ENCODE peak calls at places on chromosomes 12 and 14, in five cellular contexts. B is colonic mucosa, J is foreskin fibroblast, V is IMR-90, R is ELR. I is an unnamed sample.

GRCh38 chr12:109089683-109090082 is 3.6 kb downstream of the ALKBH2 start:
- DNase-seq in J (no peak), B (peak), R (no peak), V (no peak), I (no peak)

GRCh38 chr14:92683041-92683440 is 65.4 kb downstream of the LGMN start:
- DNase-seq in J (no peak), V (no peak), B (no peak), R (no peak), I (no peak)

GRCh38 chr12:68538722-68539614 is 71.7 kb upstream of the RAP1B start:
- DNase-seq in B (peak), V (peak), J (peak), R (no peak), I (peak)

GRCh38 chr14:104794099-104794498 is 1.4 kb downstream of the AKT1 start:
- DNase-seq in V (peak), J (peak), B (peak), R (peak), I (no peak)

GRCh38 chr12:108063192-108063591 is 65.9 kb upstream of the WSCD2 start:
- DNase-seq in V (no peak), J (no peak), R (peak), B (no peak), I (no peak)

GRCh38 chr14:99678198-99678597 is 5.9 kb upstream of the CYP46A1 start:
- DNase-seq in B (no peak), J (no peak), V (no peak), R (no peak), I (no peak)

GRCh38 chr12:113757223-113758002 is 208.7 kb downstream of the RBM19 start:
- DNase-seq in J (peak), R (no peak), B (no peak), V (no peak), I (no peak)

GRCh38 chr14:53325176-53325806 is 172.2 kb upstream of the DDHD1 start:
- DNase-seq in V (peak), R (peak), J (peak), B (no peak), I (no peak)

GRCh38 chr14:59918824-59919581 is 941 bp upstream of the LRRC9 start:
- DNase-seq in J (peak), V (peak), R (peak), B (no peak), I (no peak)

GRCh38 chr14:50559990-50560928 is at the start of gene ATL1:
- DNase-seq in V (peak), J (peak), B (peak), R (peak), I (peak)

GRCh38 chr12:120847392-120848157 is 56.6 kb downstream of the SPPL3 start:
- DNase-seq in B (no peak), R (peak), J (peak), V (no peak), I (no peak)

GRCh38 chr12:92538970-92539749 is 163.6 kb upstream of the PLEKHG7 start:
- DNase-seq in V (peak), J (peak), R (peak), B (no peak), I (peak)

GRCh38 chr12:132429932-132430643 is 59.9 kb upstream of the FBRSL1 start:
- DNase-seq in J (peak), V (no peak), R (peak), B (peak), I (peak)

GRCh38 chr14:103141117-103141796 is 18.0 kb downstream of the TNFAIP2 start:
- DNase-seq in B (peak), V (peak), R (peak), J (peak), I (no peak)

GRCh38 chr12:98373019-98373554 is 142.3 kb upstream of the TMPO start:
- DNase-seq in B (no peak), V (peak), R (peak), J (peak), I (no peak)

GRCh38 chr14:22040781-22041125 is 367.1 kb upstream of the OR4E1 start:
- DNase-seq in B (no peak), J (no peak), R (no peak), V (no peak), I (no peak)

GRCh38 chr12:24561411-24561871 is 387.5 kb downstream of the BCAT1 start:
- DNase-seq in R (peak), J (peak), B (no peak), V (peak), I (no peak)

GRCh38 chr14:50018236-50019210 is 97.8 kb downstream of the VCPKMT start:
- DNase-seq in V (peak), B (peak), R (peak), J (peak), I (peak)

GRCh38 chr14:21215130-21215878 is 53.9 kb downstream of the HNRNPC start:
- DNase-seq in J (no peak), B (no peak), R (no peak), V (no peak), I (no peak)

GRCh38 chr12:29616664-29617409 is 119.4 kb upstream of the OVCH1 start:
- DNase-seq in J (peak), B (no peak), R (peak), V (peak), I (no peak)

GRCh38 chr12:52089491-52089890 is 10.0 kb downstream of the SMIM41 start:
- DNase-seq in V (no peak), J (no peak), R (no peak), B (no peak), I (no peak)

GRCh38 chr12:20798561-20798960 is 11.9 kb upstream of the SLCO1B3 start:
- DNase-seq in B (no peak), R (peak), J (no peak), V (no peak), I (no peak)

GRCh38 chr14:95286649-95287048 is 33.1 kb downstream of the CLMN start:
- DNase-seq in J (no peak), B (no peak), V (no peak), R (no peak), I (no peak)

GRCh38 chr12:118103231-118103600 is 595 bp downstream of the VSIG10 start:
- DNase-seq in B (peak), R (peak), J (peak), V (peak), I (no peak)

GRCh38 chr14:89504084-89504483 is 87.1 kb upstream of the FOXN3 start:
- DNase-seq in R (peak), V (peak), J (peak), B (no peak), I (no peak)

GRCh38 chr12:29807125-29807524 is 23.4 kb upstream of the TMTC1 start:
- DNase-seq in R (no peak), B (no peak), V (peak), J (peak), I (no peak)

GRCh38 chr14:100871234-100872186 is 32.0 kb downstream of the RTL1 start:
- DNase-seq in B (no peak), V (peak), J (peak), R (peak), I (no peak)

GRCh38 chr12:132836803-132837331 is 8.2 kb upstream of the GOLGA3 start:
- DNase-seq in B (no peak), J (no peak), R (no peak), V (no peak), I (no peak)

GRCh38 chr14:70714055-70714550 is 72.4 kb downstream of the TTC9 start:
- DNase-seq in V (peak), J (peak), B (peak), R (peak), I (peak)

GRCh38 chr12:69575346-69575745 is 9.9 kb upstream of the CCT2 start:
- DNase-seq in J (peak), R (peak), V (peak), B (no peak), I (no peak)

GRCh38 chr14:66038214-66038977 is 447.8 kb upstream of the CCDC196 start:
- DNase-seq in B (no peak), V (peak), R (peak), J (peak), I (peak)

GRCh38 chr14:93346926-93347721 is at the start of gene COX8C:
- DNase-seq in J (no peak), B (no peak), R (no peak), V (no peak), I (no peak)

GRCh38 chr14:56262530-56262929 is 144.3 kb downstream of the PELI2 start:
- DNase-seq in J (no peak), B (no peak), V (no peak), R (no peak), I (no peak)